ENCODE peak calls at places on chromosomes 7 and 10, in eight cellular contexts. N, G, X, U, S, J, I and H are unnamed samples.

GRCh38 chr7:149887311-149887710 is 13.5 kb downstream of the ATP6V0E2 start:
- DNase-seq in S (no peak), J (no peak), N (no peak), G (no peak), I (no peak), X (no peak), U (no peak), H (no peak)

GRCh38 chr7:31974351-31974750 is 95.9 kb downstream of the PDE1C start:
- DNase-seq in G (no peak), X (no peak), J (no peak), N (no peak), I (no peak), U (no peak), S (no peak), H (no peak)

GRCh38 chr10:102914781-102915180 is 3.3 kb upstream of the CNNM2 start:
- DNase-seq in N (no peak), I (no peak), G (no peak), X (no peak), U (no peak), S (no peak), J (no peak), H (no peak)

GRCh38 chr10:88880287-88881094 is 446 bp downstream of the STAMBPL1 start:
- DNase-seq in G (peak), U (peak), X (peak), J (peak), N (peak), S (no peak), I (peak), H (peak)

GRCh38 chr7:35729061-35729783 is 34.3 kb upstream of the HERPUD2 start:
- DNase-seq in S (no peak), N (no peak), I (no peak), X (no peak), G (no peak), J (no peak), U (no peak), H (no peak)

GRCh38 chr10:103451091-103451801 is 924 bp downstream of the CALHM2 start:
- DNase-seq in I (no peak), J (peak), S (no peak), G (peak), N (peak), X (no peak), U (peak), H (peak)

GRCh38 chr7:139297795-139298194 is 43.3 kb upstream of the FMC1 start:
- DNase-seq in S (no peak), N (no peak), J (no peak), I (no peak), X (no peak), G (no peak), U (no peak), H (no peak)

GRCh38 chr7:16905300-16906044 is 23.7 kb upstream of the AGR3 start:
- DNase-seq in J (no peak), X (no peak), G (peak), U (no peak), I (peak), S (no peak), N (no peak), H (no peak)

GRCh38 chr7:138278601-138279000 is 181.5 kb upstream of the TRIM24 start:
- DNase-seq in N (no peak), X (no peak), I (peak), U (no peak), S (no peak), G (no peak), J (no peak), H (no peak)

GRCh38 chr10:14062528-14063260 is 268.0 kb downstream of the FRMD4A start:
- DNase-seq in J (no peak), I (peak), U (no peak), S (no peak), N (no peak), G (peak), X (no peak), H (peak)

GRCh38 chr10:128263891-128264688 is 137.9 kb upstream of the MKI67 start:
- DNase-seq in N (peak), S (no peak), X (no peak), I (peak), U (peak), G (peak), J (peak), H (peak)

GRCh38 chr10:12782537-12782936 is 219.0 kb downstream of the CCDC3 start:
- DNase-seq in J (peak), S (no peak), G (peak), U (peak), I (no peak), N (peak), X (no peak), H (no peak)

GRCh38 chr10:87059401-87059800 is 35.2 kb downstream of the GLUD1 start:
- DNase-seq in G (no peak), I (no peak), U (no peak), J (no peak), N (no peak), S (no peak), X (no peak), H (no peak)

GRCh38 chr10:87053121-87053520 is 33.0 kb downstream of the FAM25A start:
- DNase-seq in G (peak), U (no peak), J (no peak), I (no peak), X (no peak), S (no peak), N (no peak), H (no peak)

GRCh38 chr10:87058171-87058570 is 36.5 kb downstream of the GLUD1 start:
- DNase-seq in S (no peak), N (no peak), I (no peak), J (no peak), G (no peak), X (no peak), U (no peak), H (no peak)

GRCh38 chr10:87053577-87054181 is 33.6 kb downstream of the FAM25A start:
- DNase-seq in J (no peak), X (no peak), U (no peak), S (no peak), I (no peak), G (no peak), N (no peak), H (no peak)

GRCh38 chr10:87054373-87055295 is 34.5 kb downstream of the FAM25A start:
- DNase-seq in S (no peak), U (no peak), I (peak), G (peak), N (no peak), J (no peak), X (no peak), H (peak)
- TF ChIP-seq CTCF in S (peak), U (no peak), I (peak), G (peak), N (no peak), J (peak), X (no peak), H (peak)

DNA sequence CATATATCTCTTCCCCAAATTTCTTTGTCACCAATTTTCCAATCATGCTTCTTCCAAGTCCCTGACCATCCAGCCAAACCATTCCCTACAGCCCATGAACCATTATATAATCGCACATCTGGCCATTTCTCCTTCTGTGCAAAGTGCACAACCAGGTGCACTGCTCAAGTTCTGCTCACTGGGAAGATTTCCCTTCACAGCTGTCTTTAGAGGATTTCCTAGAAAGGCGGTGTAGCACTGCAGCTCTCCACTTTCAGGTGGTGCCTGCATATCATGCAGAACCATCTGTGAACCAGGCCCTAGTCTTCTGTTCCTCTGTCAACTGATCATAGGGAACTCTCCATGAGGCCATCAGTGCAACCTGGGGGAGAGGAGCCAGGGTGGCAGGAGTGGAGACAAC is 95.0 kb upstream of the CABCOCO1 start:
- DNase-seq in J (no peak), X (no peak), U (no peak), G (no peak), N (no peak), S (no peak), I (no peak), H (no peak)
- H3K4me3 ChIP-seq in J (no peak), X (no peak), U (no peak), G (no peak), N (no peak), S (no peak), I (no peak), H (no peak)

DNA sequence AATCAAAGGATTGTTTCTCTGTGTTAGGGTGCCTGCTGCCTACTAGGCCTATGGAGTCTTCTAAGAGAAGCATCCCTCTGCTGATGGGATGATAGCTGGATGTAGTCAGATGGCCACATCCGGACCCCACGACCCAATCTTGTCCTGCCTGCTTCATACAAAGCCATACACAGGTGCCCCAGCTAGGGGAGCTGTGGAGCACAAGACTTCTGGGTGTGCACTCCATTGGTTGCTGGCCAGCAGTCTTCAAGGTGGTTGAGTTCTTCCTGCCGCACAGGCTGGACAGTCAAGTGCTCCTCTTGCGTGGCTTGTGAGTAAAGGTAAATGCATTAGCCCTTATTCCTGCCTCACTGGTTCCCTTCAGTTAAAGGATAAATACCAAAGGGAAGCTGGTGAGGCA is 120.2 kb downstream of the TEX36 start:
- DNase-seq in X (no peak), J (no peak), U (no peak), I (no peak), S (no peak), G (no peak), N (peak), H (no peak)
- TF ChIP-seq CTCF in X (no peak), J (no peak), U (peak), I (no peak), S (no peak), G (no peak), N (peak), H (no peak)

DNA sequence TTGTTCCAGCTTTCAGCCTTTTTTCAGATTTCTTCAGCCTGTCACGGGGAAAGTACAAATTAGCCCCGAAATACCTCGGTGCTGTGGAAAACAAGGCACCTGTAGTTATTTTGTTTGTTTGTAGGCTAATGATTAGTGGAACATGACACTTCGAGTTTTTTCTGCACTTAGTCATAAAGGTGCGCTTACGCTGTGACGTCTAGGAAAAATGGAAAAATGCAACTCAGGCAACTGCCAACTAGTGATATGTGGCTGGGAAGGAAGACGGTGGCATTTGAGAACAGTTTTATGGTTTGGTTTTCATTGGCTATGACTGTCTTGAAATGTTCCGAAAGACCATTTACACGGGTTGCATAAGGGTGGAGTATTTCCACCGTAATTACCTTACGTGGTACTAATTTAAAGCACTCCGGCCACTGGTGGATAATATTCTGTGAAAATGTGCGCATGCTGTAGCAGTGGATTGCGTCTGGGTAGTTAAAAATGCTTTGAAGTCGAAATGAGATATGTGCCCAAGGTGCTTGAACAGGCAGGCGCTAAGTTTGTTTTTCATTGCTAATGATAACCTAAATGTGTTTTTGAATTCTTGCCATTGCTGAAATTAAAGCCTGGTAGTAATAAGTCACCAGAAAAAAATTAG is 94.5 kb upstream of the CELF2 start:
- DNase-seq in U (no peak), J (no peak), X (no peak), I (no peak), G (no peak), S (no peak), N (no peak), H (no peak)
- H3K4me3 ChIP-seq in U (no peak), J (peak), X (no peak), I (no peak), G (no peak), S (no peak), N (no peak), H (no peak)

GRCh38 chr10:70541738-70542564 is 60.6 kb downstream of the PRF1 start:
- DNase-seq in G (no peak), J (no peak), N (no peak), X (no peak), S (no peak), I (no peak), U (no peak), H (no peak)

GRCh38 chr10:70543911-70544310 is 58.6 kb downstream of the PRF1 start:
- DNase-seq in G (no peak), U (no peak), X (no peak), J (no peak), S (no peak), N (no peak), I (no peak), H (no peak)

GRCh38 chr10:70544431-70545340 is 57.9 kb downstream of the PRF1 start:
- DNase-seq in J (no peak), X (no peak), G (no peak), I (no peak), N (no peak), U (no peak), S (no peak), H (no peak)

GRCh38 chr10:70540789-70541360 is 61.7 kb downstream of the PRF1 start:
- DNase-seq in G (no peak), X (no peak), N (no peak), S (no peak), I (no peak), J (no peak), U (no peak), H (no peak)

DNA sequence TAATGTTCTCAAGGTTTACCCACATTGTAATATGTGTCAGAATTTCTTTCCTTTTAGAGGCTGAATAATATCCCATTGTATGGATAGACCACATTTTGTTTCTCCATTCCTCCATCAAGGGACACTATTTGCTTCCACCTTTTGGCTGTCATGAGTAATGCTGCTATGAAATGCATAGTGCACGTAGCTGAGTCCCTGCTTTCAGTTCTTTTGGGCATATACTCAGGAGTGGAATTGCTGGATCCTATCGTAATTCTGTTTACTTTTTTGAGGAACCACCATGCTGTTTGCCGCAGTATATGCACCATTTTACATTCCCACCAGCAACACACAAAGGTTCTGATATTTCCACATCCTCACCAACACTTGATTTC is 60.0 kb downstream of the PRF1 start:
- DNase-seq in I (no peak), G (peak), N (no peak), X (no peak), S (no peak), J (no peak), U (no peak), H (no peak)
- TF ChIP-seq CTCF in I (peak), G (peak), N (no peak), X (no peak), S (peak), J (no peak), U (peak), H (no peak)

GRCh38 chr10:9010093-9010492 is 955.6 kb downstream of the GATA3 start:
- DNase-seq in X (no peak), G (no peak), N (no peak), U (no peak), J (no peak), S (no peak), I (no peak), H (no peak)
- H3K4me3 ChIP-seq in X (no peak), G (no peak), N (no peak), U (no peak), J (no peak), S (no peak), I (no peak), H (no peak)

GRCh38 chr10:118669835-118670234 is 74.4 kb upstream of the PRLHR start:
- DNase-seq in N (no peak), S (no peak), J (no peak), I (no peak), X (no peak), G (no peak), U (peak), H (no peak)
- TF ChIP-seq CTCF in N (no peak), S (no peak), J (no peak), I (no peak), X (no peak), G (no peak), U (no peak), H (no peak)

DNA sequence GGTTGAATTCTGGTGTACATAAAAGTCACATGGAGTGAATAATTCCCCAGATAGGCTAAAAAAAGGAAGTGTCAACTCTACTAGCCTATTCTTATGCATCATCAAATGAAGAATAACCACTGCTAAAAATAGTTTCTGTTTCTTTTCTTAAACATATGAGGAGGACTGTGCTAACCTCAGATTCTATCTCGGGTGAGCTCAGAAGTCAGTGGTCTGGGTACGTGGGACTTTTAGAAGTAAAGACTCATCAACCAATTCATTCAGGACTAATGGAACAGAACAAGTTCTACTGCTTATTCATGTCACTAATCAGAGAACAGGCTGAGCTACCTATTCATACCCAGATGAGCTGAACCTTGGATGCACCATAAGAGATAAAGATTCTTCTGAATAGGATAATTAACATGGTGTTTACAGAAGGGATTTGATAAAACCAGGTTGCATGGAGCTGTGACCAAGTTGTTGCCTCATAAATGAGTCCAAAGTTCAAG is 9.5 kb upstream of the ASAH2 start:
- DNase-seq in N (no peak), G (no peak), I (peak), X (no peak), J (no peak), U (no peak), S (peak), H (no peak)
- H3K4me3 ChIP-seq in N (no peak), G (no peak), I (no peak), X (no peak), J (no peak), U (no peak), S (no peak), H (no peak)

DNA sequence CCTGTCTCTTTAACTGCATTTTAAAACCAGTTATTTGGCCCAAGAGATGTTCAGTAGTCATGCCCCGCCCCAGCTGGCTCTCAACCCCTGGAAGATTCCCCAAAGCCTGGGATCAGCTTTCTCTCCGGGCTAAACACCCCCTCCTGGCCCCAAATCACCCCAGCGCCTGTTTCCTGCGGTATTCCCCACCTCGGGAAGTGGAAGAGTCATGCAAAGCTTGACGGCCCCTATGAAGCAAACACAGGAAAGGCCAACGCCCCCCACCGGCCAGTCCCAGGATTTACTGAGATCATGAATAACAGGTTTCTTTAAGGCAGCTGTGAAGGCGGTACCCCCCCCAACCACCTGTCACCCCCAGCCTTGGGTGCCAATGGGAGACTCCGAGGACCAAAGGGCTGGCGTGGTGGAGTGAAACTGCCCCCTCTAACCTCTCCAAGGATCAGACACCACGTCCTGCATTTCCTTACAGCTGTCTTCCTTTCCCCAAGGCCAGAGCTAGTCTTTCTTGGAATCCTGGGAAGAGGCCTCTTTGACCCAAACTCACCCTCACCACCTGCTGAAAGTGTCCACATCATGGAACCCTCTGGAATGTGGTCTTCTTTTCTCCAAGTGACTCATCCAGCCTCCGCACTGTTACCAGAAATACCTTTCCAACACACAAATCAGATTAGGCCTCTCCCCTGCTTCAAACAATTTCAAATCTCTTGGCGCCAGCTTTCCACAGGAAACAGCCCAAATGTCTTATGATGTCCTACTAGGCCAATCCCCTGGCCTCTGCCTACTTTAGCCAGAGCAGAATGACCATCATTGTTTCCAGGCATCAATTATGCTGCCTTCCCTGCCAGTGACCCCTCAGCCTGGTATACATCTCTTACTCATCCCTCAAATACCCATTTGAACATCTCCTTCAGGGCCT is 301.5 kb downstream of the ZEB1 start:
- DNase-seq in X (peak), J (peak), I (peak), S (no peak), G (peak), U (no peak), N (no peak), H (peak)
- TF ChIP-seq CTCF in X (peak), J (peak), I (no peak), S (peak), G (peak), U (no peak), N (peak), H (no peak)